ENCODE peak calls at places on chromosomes 4 and X, in seven cellular contexts. N is K562, X is A549, F is IMR-90, K is H1, B is HepG2, L is GM12878. Z is an unnamed sample.

GRCh38 chr4:99404595-99405287 is 30.4 kb downstream of the ADH7 start:
- DNase-seq in N (no peak), X (no peak), F (peak; percentile 95), K (no peak), B (no peak), L (peak; percentile 87), Z (no peak)

GRCh38 chr4:114599231-114600065 is 841 bp downstream of the UGT8 start:
- DNase-seq in N (peak; percentile 48), X (no peak), F (no peak), K (no peak), B (no peak), L (no peak), Z (peak; percentile 10)

GRCh38 chrX:45769919-45770582 is 569.4 kb upstream of the DIPK2B start:
- DNase-seq in N (peak; percentile 67), X (peak; percentile 74), F (peak; percentile 91), K (no peak), B (peak; percentile 88), L (peak; percentile 51), Z (peak; percentile 9)

GRCh38 chrX:133249659-133250058 is 31.5 kb upstream of the TFDP3 start:
- DNase-seq in N (no peak), X (peak; percentile 2), F (no peak), K (no peak), B (no peak), L (no peak), Z (peak; percentile 20)

GRCh38 chr4:52983563-52984303 is 121.6 kb downstream of the RASL11B start:
- DNase-seq in N (peak; percentile 67), X (peak; percentile 10), F (peak; percentile 68), K (no peak), B (peak; percentile 67), L (no peak), Z (peak; percentile 49)

GRCh38 chr4:14908635-14909034 is 93.6 kb upstream of the CPEB2 start:
- DNase-seq in N (no peak), X (no peak), F (peak; percentile 33), K (no peak), B (no peak), L (no peak), Z (no peak)

GRCh38 chr4:8188085-8188484 is 11.0 kb upstream of the SH3TC1 start:
- DNase-seq in N (no peak), X (peak; percentile 52), F (no peak), K (no peak), B (no peak), L (no peak), Z (peak; percentile 36)

GRCh38 chrX:72683631-72684030 is 30.5 kb downstream of the PHKA1 start:
- DNase-seq in N (no peak), X (no peak), F (no peak), K (no peak), B (no peak), L (no peak), Z (no peak)

GRCh38 chrX:21770631-21771321 is 12.9 kb upstream of the SMPX start:
- DNase-seq in N (peak; percentile 2), X (no peak), F (no peak), K (no peak), B (peak; percentile 58), L (no peak), Z (no peak)

GRCh38 chrX:153873282-153874090 is 12.5 kb downstream of the L1CAM start:
- DNase-seq in N (no peak), X (no peak), F (no peak), K (no peak), B (no peak), L (no peak), Z (peak; percentile 90)

GRCh38 chr4:148540622-148541326 is 98.6 kb upstream of the NR3C2 start:
- DNase-seq in N (no peak), X (no peak), F (no peak), K (no peak), B (no peak), L (no peak), Z (no peak)

GRCh38 chr4:186201535-186202230 is 10.3 kb downstream of the CYP4V2 start:
- DNase-seq in N (peak; percentile 44), X (peak; percentile 64), F (peak; percentile 40), K (no peak), B (peak; percentile 59), L (no peak), Z (peak; percentile 60)

GRCh38 chr4:25578431-25578830 is 77.2 kb upstream of the SLC34A2 start:
- DNase-seq in N (no peak), X (no peak), F (no peak), K (peak; percentile 36), B (no peak), L (no peak), Z (no peak)

GRCh38 chr4:139955600-139955999 is 198.4 kb downstream of the MAML3 start:
- DNase-seq in N (no peak), X (no peak), F (no peak), K (no peak), B (no peak), L (no peak), Z (no peak)

GRCh38 chr4:154686838-154687237 is 57.0 kb upstream of the LRAT start:
- DNase-seq in N (no peak), X (peak; percentile 1), F (no peak), K (no peak), B (no peak), L (no peak), Z (no peak)

GRCh38 chr4:72797486-72797885 is 228.5 kb upstream of the ADAMTS3 start:
- DNase-seq in N (no peak), X (no peak), F (no peak), K (no peak), B (no peak), L (no peak), Z (no peak)

DNA sequence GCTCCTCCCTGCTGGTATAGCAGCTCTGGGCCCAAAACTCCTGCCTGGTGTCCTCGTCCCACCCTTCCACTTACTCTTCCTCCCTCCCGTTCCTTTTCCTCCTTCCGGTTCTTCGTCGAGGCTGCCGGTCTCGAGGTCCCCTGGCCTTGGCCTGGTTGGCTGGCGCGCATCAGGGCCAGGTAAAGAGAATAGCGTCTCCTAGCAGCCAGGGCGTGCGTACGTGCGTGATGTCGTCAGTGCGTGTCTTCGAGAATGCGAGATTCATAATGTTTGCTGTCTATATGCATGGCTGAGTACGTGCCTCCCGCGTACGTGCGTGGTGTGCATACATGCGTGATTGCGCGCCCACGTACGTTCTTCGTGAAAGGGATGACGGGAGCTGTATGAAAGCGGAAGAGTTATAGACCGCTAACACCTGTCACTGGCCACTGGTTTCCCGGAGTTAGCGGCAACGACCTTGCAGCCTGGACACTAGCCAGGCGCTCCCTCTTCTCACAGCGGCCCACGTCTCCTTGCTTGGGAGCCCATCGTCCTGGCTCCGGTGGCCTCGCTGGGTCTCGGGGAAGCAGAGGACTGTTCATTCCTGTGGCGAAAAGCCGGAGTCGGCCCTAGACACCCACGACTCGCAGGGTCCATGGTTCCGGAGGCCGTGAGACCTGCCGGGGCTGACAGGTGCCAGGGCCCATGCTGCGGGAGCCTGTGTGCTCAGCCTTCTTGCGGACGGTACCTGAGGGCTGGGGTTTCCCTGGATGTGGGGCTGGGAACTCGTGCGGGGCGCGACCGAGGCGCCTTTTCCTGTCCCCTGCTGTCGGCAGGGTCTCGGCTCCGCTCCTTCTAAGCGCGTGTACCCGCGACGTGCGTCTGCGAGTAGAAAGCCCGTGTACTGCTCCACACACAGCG is at the start of gene EOLA1:
- DNase-seq in N (peak; percentile 94), X (peak; percentile 72), F (peak; percentile 98), K (peak; percentile 46), B (peak; percentile 92), L (peak; percentile 97), Z (peak; percentile 22)
- TF ChIP-seq RFX5 in N (no peak), X (no peak), F (no peak), K (no peak), B (no peak), L (no peak), Z (no peak)

GRCh38 chr4:56313132-56313531 is 74.2 kb downstream of the AASDH start:
- DNase-seq in N (no peak), X (no peak), F (no peak), K (no peak), B (no peak), L (no peak), Z (no peak)

GRCh38 chr4:56315543-56315942 is 71.7 kb downstream of the AASDH start:
- DNase-seq in N (no peak), X (no peak), F (no peak), K (no peak), B (no peak), L (no peak), Z (no peak)

GRCh38 chr4:56314207-56314915 is 72.9 kb downstream of the AASDH start:
- DNase-seq in N (peak; percentile 28), X (no peak), F (no peak), K (no peak), B (no peak), L (no peak), Z (no peak)

GRCh38 chr4:56316011-56316650 is 71.2 kb downstream of the AASDH start:
- DNase-seq in N (no peak), X (no peak), F (no peak), K (no peak), B (no peak), L (no peak), Z (no peak)

DNA sequence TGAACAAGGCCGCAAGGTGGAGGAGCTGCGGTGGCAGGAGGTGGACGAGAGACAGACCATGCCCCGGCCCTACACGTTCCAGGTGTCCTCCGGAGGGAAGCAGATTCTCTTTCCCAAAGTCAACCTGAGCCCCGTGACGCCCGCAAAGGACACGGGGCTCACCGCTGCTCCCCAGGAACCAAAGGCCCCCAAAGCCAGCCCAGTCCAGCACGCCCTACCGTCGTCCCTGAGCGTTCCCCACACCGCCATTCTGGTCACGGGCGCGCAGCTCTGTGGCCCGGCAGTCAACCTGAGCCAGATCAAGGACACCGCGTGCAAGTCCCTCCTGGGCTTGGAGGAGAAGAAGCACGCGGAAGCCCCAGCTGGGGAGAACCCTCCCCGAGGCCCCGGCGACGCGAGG is 72.2 kb downstream of the AASDH start:
- DNase-seq in N (no peak), X (no peak), F (no peak), K (no peak), B (no peak), L (no peak), Z (no peak)
- TF ChIP-seq RFX5 in N (no peak), X (no peak), F (no peak), K (no peak), B (no peak), L (no peak), Z (no peak)

DNA sequence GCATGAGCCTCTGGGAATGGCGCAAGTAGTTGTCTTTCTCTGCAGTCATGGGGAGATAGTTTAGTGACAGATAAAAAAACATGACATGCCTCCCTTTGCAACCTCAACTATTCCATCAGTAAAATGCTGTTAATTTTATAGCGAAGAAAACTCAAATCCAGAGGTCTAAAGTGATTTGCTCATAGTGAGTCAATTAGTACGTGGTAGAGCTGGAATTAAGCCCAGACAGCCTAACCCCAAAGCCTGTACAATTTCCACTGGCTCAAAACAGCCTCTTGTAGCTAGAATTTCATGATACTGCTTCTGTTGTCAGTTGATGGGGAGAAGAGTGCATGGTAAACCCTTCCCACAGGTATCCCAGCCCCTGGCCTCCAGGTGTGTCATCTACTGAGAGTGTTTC is 81.3 kb upstream of the TRPC5 start:
- DNase-seq in N (no peak), X (no peak), F (peak; percentile 49), K (no peak), B (no peak), L (no peak), Z (no peak)
- TF ChIP-seq RFX5 in N (no peak), X (no peak), F (no peak), K (no peak), B (no peak), L (no peak), Z (no peak)

DNA sequence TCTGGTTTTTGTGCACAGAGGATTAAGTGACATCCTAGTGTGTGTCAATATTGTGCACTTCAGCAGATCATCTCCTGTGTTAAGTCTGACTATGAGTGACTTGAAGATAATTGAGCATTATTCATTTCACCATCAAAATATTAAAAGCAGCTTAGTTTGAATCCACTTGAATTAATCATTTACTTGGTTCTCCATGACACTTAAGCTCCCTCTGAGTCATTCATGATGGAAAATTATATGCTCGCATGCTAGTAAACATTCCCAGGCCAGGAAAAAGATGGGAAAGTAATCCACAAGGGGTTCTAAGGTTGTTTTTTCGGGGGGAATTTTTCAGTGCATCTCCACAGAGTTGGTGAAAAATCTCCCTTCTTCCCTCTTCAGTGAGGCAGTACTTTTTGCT is 97.2 kb upstream of the EOLA2 start:
- DNase-seq in N (no peak), X (peak; percentile 27), F (peak; percentile 39), K (no peak), B (no peak), L (no peak), Z (no peak)
- TF ChIP-seq RFX5 in N (no peak), X (no peak), F (no peak), K (no peak), B (no peak), L (no peak), Z (no peak)

Z was measured in SK-N-SH.